ENCODE peak calls at places on chromosomes 7 and 10, in six cellular contexts. Y, I, Q, G, F and A are unnamed samples.

GRCh38 chr7:70695804-70696104 is 436.2 kb upstream of the GALNT17 start:
- DNase-seq in G (no peak), I (no peak), F (no peak), Q (no peak), Y (no peak), A (no peak)

GRCh38 chr10:48762104-48763042 is 77.7 kb downstream of the WDFY4 start:
- DNase-seq in Q (no peak), G (no peak), F (no peak), I (no peak), Y (no peak), A (no peak)

GRCh38 chr7:50787825-50788224 is 5.1 kb upstream of the GRB10 start:
- DNase-seq in G (no peak), I (no peak), Q (no peak), F (no peak), Y (no peak), A (no peak)

GRCh38 chr7:30448461-30449189 is 30.0 kb downstream of the NOD1 start:
- DNase-seq in Q (no peak), G (peak), Y (no peak), F (no peak), I (no peak), A (no peak)

GRCh38 chr7:91436655-91437054 is 172.4 kb downstream of the FZD1 start:
- DNase-seq in I (no peak), Y (no peak), F (peak), G (no peak), Q (no peak), A (no peak)

GRCh38 chr10:27482984-27483956 is 20.8 kb upstream of the RAB18 start:
- DNase-seq in Q (no peak), G (no peak), I (no peak), F (peak), Y (no peak), A (no peak)

GRCh38 chr7:75054744-75055527 is 18.7 kb downstream of the RCC1L start:
- DNase-seq in I (peak), Q (no peak), G (no peak), Y (peak), F (no peak), A (no peak)

GRCh38 chr7:149210551-149210950 is 15.2 kb downstream of the ZNF282 start:
- DNase-seq in G (no peak), Q (no peak), Y (no peak), I (no peak), F (no peak), A (no peak)

GRCh38 chr7:47375590-47375989 is 206.3 kb downstream of the TNS3 start:
- DNase-seq in I (no peak), G (no peak), F (no peak), Y (peak), Q (no peak), A (no peak)

GRCh38 chr10:122152544-122152943 is 118.6 kb upstream of the BTBD16 start:
- DNase-seq in I (no peak), G (peak), F (no peak), Y (no peak), Q (no peak), A (no peak)

GRCh38 chr10:65618125-65618524 is 1307.7 kb upstream of the LRRTM3 start:
- DNase-seq in F (no peak), I (no peak), Y (no peak), Q (no peak), G (no peak), A (no peak)

GRCh38 chr7:47266799-47267198 is 315.1 kb downstream of the TNS3 start:
- DNase-seq in G (no peak), Q (no peak), F (no peak), I (no peak), Y (peak), A (no peak)

GRCh38 chr10:112370424-112370819 is 3.5 kb upstream of the ACSL5 start:
- DNase-seq in F (no peak), Q (no peak), G (no peak), Y (no peak), I (no peak), A (no peak)

GRCh38 chr10:97714401-97715258 is 1.1 kb downstream of the MARVELD1 start:
- DNase-seq in Y (peak), Q (no peak), F (peak), G (peak), I (no peak), A (no peak)

GRCh38 chr10:128008521-128009250 is 101.8 kb downstream of the PTPRE start:
- DNase-seq in Q (no peak), Y (no peak), G (peak), F (no peak), I (no peak), A (no peak)

GRCh38 chr10:71086439-71087080 is 125.8 kb upstream of the UNC5B start:
- DNase-seq in I (no peak), G (no peak), Y (no peak), F (no peak), Q (no peak), A (no peak)

GRCh38 chr10:29106287-29106686 is 182.6 kb upstream of the LYZL1 start:
- DNase-seq in Y (peak), G (no peak), Q (no peak), F (no peak), I (no peak), A (no peak)

GRCh38 chr7:2796358-2797352 is 47.5 kb downstream of the GNA12 start:
- DNase-seq in F (no peak), G (peak), Y (peak), I (peak), Q (no peak), A (no peak)

GRCh38 chr7:17580141-17580540 is 281.7 kb downstream of the AHR start:
- DNase-seq in Y (peak), Q (no peak), I (peak), F (no peak), G (peak), A (no peak)

GRCh38 chr10:103663802-103664201 is 170.3 kb downstream of the NEURL1 start:
- DNase-seq in Q (no peak), F (no peak), G (no peak), Y (no peak), I (no peak), A (no peak)

GRCh38 chr10:17742918-17743317 is 9.1 kb upstream of the TMEM236 start:
- DNase-seq in G (peak), F (peak), Y (peak), I (peak), Q (peak), A (no peak)

GRCh38 chr10:102773986-102774385 is 30.2 kb downstream of the WBP1L start:
- DNase-seq in G (no peak), Y (peak), I (no peak), F (no peak), Q (no peak), A (no peak)

GRCh38 chr10:122056431-122057094 is 67.6 kb downstream of the TACC2 start:
- DNase-seq in Q (no peak), G (no peak), F (no peak), Y (no peak), I (no peak), A (no peak)

GRCh38 chr7:128242661-128243060 is 1.6 kb downstream of the LEP start:
- DNase-seq in Y (no peak), I (no peak), F (no peak), Q (no peak), G (no peak), A (no peak)

GRCh38 chr7:50943482-50943881 is 160.8 kb upstream of the GRB10 start:
- DNase-seq in Q (no peak), F (no peak), G (no peak), I (no peak), Y (no peak), A (no peak)

GRCh38 chr10:1938317-1938716 is 201.0 kb upstream of the ADARB2 start:
- DNase-seq in Y (no peak), Q (peak), F (no peak), I (no peak), G (no peak), A (no peak)

GRCh38 chr10:79393221-79393923 is 46.1 kb downstream of the PPIF start:
- DNase-seq in F (no peak), I (no peak), Q (no peak), G (peak), Y (no peak), A (no peak)

GRCh38 chr7:124411796-124412195 is 353.8 kb downstream of the GPR37 start:
- DNase-seq in I (no peak), Q (no peak), Y (peak), F (no peak), G (no peak), A (no peak)

GRCh38 chr7:156545989-156546388 is 94.6 kb upstream of the RNF32 start:
- DNase-seq in Y (no peak), I (no peak), G (no peak), F (no peak), Q (no peak), A (no peak)

GRCh38 chr7:36264123-36264916 is 111.3 kb downstream of the EEPD1 start:
- DNase-seq in Y (no peak), G (no peak), Q (no peak), I (no peak), F (no peak), A (no peak)

GRCh38 chr7:131027287-131027773 is 293.3 kb upstream of the KLF14 start:
- DNase-seq in I (no peak), Q (peak), G (no peak), F (no peak), Y (peak), A (no peak)

GRCh38 chr7:139737221-139738100 is 40.3 kb downstream of the HIPK2 start:
- DNase-seq in G (no peak), Q (no peak), I (no peak), F (no peak), Y (peak), A (no peak)

GRCh38 chr7:43110790-43111362 is 1.6 kb upstream of the HECW1 start:
- DNase-seq in G (no peak), Q (no peak), Y (no peak), I (no peak), F (no peak), A (no peak)

GRCh38 chr7:74405191-74405898 is 48.4 kb upstream of the GTF2IRD1 start:
- DNase-seq in Q (no peak), F (peak), Y (no peak), I (no peak), G (peak), A (no peak)

GRCh38 chr7:100492738-100493475 is 9.2 kb downstream of the NYAP1 start:
- DNase-seq in I (no peak), Q (no peak), Y (no peak), G (no peak), F (no peak), A (no peak)
- H3K4me3 ChIP-seq in I (peak), Q (peak), Y (no peak), G (peak), F (peak), A (peak)

GRCh38 chr10:3066317-3066931 is 924 bp upstream of the PFKP start:
- DNase-seq in F (peak), Q (no peak), I (no peak), Y (no peak), G (no peak), A (no peak)

GRCh38 chr10:3068201-3068967 is 1.0 kb downstream of the PFKP start:
- DNase-seq in Q (peak), Y (peak), F (peak), I (no peak), G (peak), A (no peak)

GRCh38 chr10:3067045-3067858 is at the start of gene PFKP:
- DNase-seq in F (peak), Q (peak), I (no peak), Y (peak), G (peak), A (no peak)

GRCh38 chr10:3068968-3069737 is 1.8 kb downstream of the PFKP start:
- DNase-seq in G (no peak), Y (peak), I (no peak), F (peak), Q (no peak), A (no peak)

DNA sequence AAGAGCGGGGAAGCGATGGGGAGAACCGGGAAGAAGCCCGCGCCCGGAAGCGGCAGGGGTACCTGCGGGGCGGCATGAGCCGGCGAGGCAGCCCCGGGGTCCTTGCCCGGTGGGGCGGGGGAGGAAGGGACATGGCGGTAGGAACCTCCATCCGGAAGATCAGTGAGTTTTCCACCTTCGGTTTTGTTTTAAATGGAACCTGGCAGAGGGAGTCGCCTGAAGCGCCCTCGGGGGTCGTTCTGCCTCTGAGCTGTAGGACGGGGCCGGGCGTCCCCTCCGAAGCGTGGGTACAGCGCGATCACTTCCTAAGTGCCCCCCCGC is 471 bp downstream of the PFKP start:
- DNase-seq in G (no peak), Y (peak), I (no peak), Q (peak), F (peak), A (no peak)
- H3K27ac ChIP-seq in G (peak), Y (no peak), I (no peak), Q (peak), F (no peak), A (peak)

GRCh38 chr10:11700539-11700938 is 41.6 kb upstream of the ECHDC3 start:
- DNase-seq in F (no peak), I (no peak), G (no peak), Q (no peak), Y (no peak), A (no peak)

GRCh38 chr10:11701451-11702095 is 40.6 kb upstream of the ECHDC3 start:
- DNase-seq in I (no peak), Q (no peak), F (no peak), Y (no peak), G (no peak), A (no peak)

GRCh38 chr10:11698691-11699545 is 43.3 kb upstream of the ECHDC3 start:
- DNase-seq in F (no peak), G (no peak), I (no peak), Q (no peak), Y (no peak), A (no peak)

GRCh38 chr10:11699546-11700097 is 42.6 kb upstream of the ECHDC3 start:
- DNase-seq in I (no peak), F (no peak), Q (no peak), G (no peak), Y (no peak), A (no peak)

DNA sequence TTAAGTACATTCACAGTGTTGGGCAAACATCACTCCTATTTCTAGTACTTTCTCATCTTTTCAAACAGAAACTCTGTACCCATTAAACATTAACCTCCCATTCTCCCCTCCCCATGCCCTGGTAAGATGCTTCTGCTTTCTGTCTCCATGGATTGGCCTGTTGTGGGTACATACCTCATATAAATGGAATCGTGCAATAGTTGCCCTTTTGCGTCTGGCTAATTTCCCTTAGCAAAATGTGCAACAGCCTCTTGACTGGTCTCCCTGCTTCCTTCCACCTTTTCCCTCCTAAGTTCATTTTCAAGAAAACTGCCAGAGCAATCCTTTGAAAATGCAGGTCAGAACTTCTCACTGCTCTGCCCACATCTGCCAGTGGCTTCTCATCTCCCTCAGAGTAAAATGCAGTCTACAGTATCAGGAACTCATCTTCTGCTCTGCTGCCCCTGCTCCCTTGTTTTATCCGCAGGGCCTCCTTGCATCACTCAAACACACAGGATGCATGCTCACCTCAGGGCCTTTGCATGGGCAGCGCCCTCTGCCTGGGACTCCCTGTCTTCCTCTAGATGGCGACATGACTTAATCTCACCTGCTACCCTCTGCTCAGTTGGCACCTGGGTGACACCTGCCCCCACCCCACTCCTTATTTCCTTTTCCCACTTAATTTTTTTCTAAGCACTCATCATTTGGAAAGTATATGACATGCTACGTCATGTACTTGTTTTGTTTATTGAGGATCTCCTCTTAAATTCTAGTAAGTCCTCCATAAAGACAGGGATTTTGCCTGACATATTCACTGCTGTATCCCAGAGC is 44.3 kb upstream of the ECHDC3 start:
- DNase-seq in Q (no peak), I (no peak), F (no peak), Y (no peak), G (no peak), A (no peak)
- H3K4me3 ChIP-seq in Q (no peak), I (no peak), F (no peak), Y (no peak), G (no peak), A (no peak)

DNA sequence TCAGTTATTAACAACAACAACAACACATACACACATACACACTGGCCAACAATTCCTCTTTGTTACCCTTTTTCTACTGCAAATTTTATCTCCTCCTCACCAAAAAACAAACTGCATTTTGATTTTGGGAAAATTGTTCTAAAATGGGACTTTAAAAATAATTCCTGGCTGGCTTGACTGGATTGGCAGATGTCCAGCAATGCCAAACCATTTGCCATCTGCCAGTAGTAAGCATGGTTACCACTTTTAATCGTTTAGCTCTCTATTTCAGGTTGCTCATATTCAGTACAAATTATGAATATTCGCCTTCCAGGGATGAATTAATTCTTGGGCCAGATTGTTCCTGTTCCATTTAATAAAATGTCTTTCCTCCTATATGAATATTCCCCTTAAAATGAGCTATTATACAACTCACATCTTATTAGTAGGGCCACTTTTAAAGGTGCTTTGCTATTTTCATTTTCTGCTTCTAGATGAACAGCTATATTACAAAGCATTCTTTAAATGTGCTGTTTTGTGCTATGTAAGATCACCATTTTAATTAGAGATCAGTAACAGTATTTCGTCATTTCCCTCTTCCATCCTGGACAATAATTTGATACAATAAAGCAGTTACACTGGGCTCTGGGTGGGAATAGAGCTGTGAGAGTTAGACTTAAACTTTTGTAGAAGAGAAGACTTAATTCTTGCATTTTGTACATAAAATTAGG is 35.6 kb downstream of the SMNDC1 start:
- DNase-seq in F (no peak), G (no peak), Q (no peak), I (no peak), Y (no peak), A (no peak)
- H3K27ac ChIP-seq in F (no peak), G (peak), Q (no peak), I (no peak), Y (no peak), A (peak)

DNA sequence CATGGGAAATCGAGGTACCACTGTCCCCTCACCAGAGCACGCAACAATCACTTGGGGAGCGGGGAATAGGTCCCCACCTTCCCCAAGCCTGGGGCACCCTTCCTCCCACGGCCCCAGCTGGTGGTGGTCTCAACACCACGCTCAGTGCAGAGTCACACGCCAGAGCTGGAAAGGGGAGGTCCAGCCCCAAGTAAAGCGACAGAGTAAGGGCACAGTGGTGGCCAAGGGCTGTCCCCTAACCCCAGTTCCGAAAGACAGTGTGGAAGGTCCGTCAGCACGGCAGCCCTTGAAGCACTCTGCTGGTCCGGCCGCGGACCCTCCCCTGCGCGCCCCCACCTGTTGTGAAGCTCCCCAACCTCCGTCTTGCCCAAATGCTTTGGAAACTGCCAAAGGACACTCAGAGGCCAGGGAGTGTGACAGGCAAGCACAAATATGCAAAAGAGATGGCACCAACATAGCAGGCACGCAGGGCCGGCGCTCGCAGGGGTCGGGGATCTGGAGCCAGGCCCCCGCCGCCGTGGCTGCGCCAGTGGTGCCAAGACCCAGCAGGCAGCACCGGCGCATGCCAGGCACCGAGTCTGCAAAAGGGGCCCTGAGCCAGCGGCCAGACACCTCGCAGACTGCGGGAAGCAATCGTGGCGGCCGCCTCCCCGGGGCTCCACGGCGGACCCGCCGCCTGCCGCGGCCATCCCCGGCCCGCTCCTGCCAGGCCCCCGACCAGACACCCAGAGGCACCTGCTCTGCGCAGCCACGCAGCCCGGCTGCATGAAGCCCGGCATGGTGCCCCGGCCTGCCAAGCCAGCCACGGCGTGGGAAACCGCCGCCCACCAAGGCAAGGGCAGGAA is 51.6 kb upstream of the SRRM3 start:
- DNase-seq in Q (no peak), Y (no peak), F (peak), G (no peak), I (no peak), A (no peak)
- H3K4me3 ChIP-seq in Q (no peak), Y (no peak), F (no peak), G (no peak), I (no peak), A (peak)